ENCODE peak calls at places on chromosomes 7 and 10, in ten cellular contexts. F is HTR-8/SVneo; E is NCI-H1092; O is A172; H is Right ventricle myocardium inferior; V is activated T-helper 9 cell treated with anti-CD3 and anti-CD28 coated beads, Interleukin-2, amount 50 U/mL, for 16 hours; W is GF-D8; P is LoVo; R is GM20000; N is NCI-H2081 treated with DMSO at 0.1 percent for 48 hours. B is an unnamed sample.

GRCh38 chr7:150958603-150959002 is 19.5 kb downstream of the KCNH2 start:
- DNase-seq in N (no peak), E (no peak), O (no peak), H (peak; percentile 59), F (no peak), V (no peak), P (no peak), R (no peak), W (no peak), B (no peak)

GRCh38 chr7:139586286-139586685 is 62.8 kb downstream of the CLEC2L start:
- DNase-seq in H (no peak), V (no peak), F (no peak), R (no peak), N (no peak), P (no peak), E (no peak), W (no peak), O (no peak), B (no peak)

GRCh38 chr7:101856488-101857357 is 39.3 kb downstream of the CUX1 start:
- DNase-seq in W (peak; percentile 98), E (peak; percentile 14), R (peak; percentile 83), F (no peak), N (peak; percentile 23), V (peak; percentile 66), H (peak; percentile 97), P (peak; percentile 99), O (peak; percentile 92), B (no peak)

GRCh38 chr10:5932345-5932744 is 42.3 kb downstream of the FBH1 start:
- DNase-seq in W (no peak), E (no peak), V (no peak), P (no peak), O (no peak), H (no peak), F (no peak), N (no peak), R (no peak), B (no peak)

GRCh38 chr7:69654381-69654780 is 56.1 kb downstream of the AUTS2 start:
- DNase-seq in W (no peak), E (peak; percentile 75), H (no peak), R (no peak), V (no peak), N (peak; percentile 43), O (no peak), P (no peak), F (no peak), B (no peak)

GRCh38 chr7:108045154-108045553 is 42.2 kb upstream of the LAMB1 start:
- DNase-seq in H (no peak), E (no peak), P (no peak), N (no peak), W (no peak), R (no peak), V (no peak), F (peak; percentile 48), O (peak; percentile 72), B (no peak)

GRCh38 chr10:122126763-122127659 is 138.0 kb downstream of the TACC2 start:
- DNase-seq in E (no peak), H (no peak), P (peak; percentile 83), W (no peak), N (no peak), R (no peak), O (peak; percentile 87), V (no peak), F (peak; percentile 79), B (no peak)

GRCh38 chr7:8389898-8390642 is 43.3 kb upstream of the NXPH1 start:
- DNase-seq in F (peak; percentile 19), N (no peak), W (no peak), O (peak; percentile 69), V (no peak), E (no peak), R (no peak), H (peak; percentile 59), P (peak; percentile 35), B (no peak)

GRCh38 chr10:10394933-10395658 is 622.6 kb upstream of the CELF2 start:
- DNase-seq in V (no peak), R (no peak), F (no peak), H (no peak), E (no peak), O (no peak), N (no peak), W (no peak), P (no peak), B (no peak)